ENCODE peak calls at places on chromosome 4, in ten cellular contexts. O is cardiac fibroblast, P is neural crest cell, N is Peyer's patch, G is B cell, C is endothelial cell, F is transverse colon, L is choroid plexus epithelial cell, U is GM23338, Q is left ventricle myocardium inferior. X is an unnamed sample.

GRCh38 chr4:82899339-82899738 is 1.2 kb upstream of the THAP9 start:
- DNase-seq in O (peak), P (no peak), N (no peak), G (no peak), C (no peak), F (no peak), L (peak), U (no peak), Q (no peak), X (no peak)

GRCh38 chr4:142155347-142155746 is 519.0 kb downstream of the IL15 start:
- DNase-seq in O (no peak), P (no peak), N (no peak), G (no peak), C (no peak), F (no peak), L (peak), U (no peak), Q (no peak), X (no peak)

GRCh38 chr4:148415500-148415899 is 26.7 kb downstream of the NR3C2 start:
- DNase-seq in O (peak), P (no peak), N (no peak), G (no peak), C (no peak), F (no peak), L (peak), U (no peak), Q (no peak), X (no peak)

GRCh38 chr4:76203541-76203940 is 10.1 kb downstream of the SCARB2 start:
- DNase-seq in O (no peak), P (no peak), N (no peak), G (no peak), C (no peak), F (no peak), L (no peak), U (no peak), Q (no peak), X (no peak)

GRCh38 chr4:165700855-165701254 is 172.2 kb upstream of the TLL1 start:
- DNase-seq in O (no peak), P (no peak), N (no peak), G (no peak), C (peak), F (no peak), L (peak), U (peak), Q (no peak), X (no peak)

GRCh38 chr4:108107729-108108382 is 60.9 kb downstream of the LEF1 start:
- DNase-seq in O (no peak), P (no peak), N (no peak), G (no peak), C (no peak), F (no peak), L (no peak), U (no peak), Q (no peak), X (no peak)

GRCh38 chr4:788636-789297 is 37.2 kb downstream of the CPLX1 start:
- DNase-seq in O (no peak), P (no peak), N (no peak), G (no peak), C (no peak), F (no peak), L (no peak), U (no peak), Q (no peak), X (no peak)

GRCh38 chr4:139764192-139764591 is 98.6 kb downstream of the MGST2 start:
- DNase-seq in O (no peak), P (no peak), N (no peak), G (no peak), C (no peak), F (no peak), L (no peak), U (no peak), Q (peak), X (no peak)

GRCh38 chr4:101667348-101667747 is 123.2 kb upstream of the BANK1 start:
- DNase-seq in O (no peak), P (no peak), N (no peak), G (no peak), C (no peak), F (no peak), L (no peak), U (no peak), Q (no peak), X (no peak)

GRCh38 chr4:46946914-46947313 is 37.9 kb upstream of the COX7B2 start:
- DNase-seq in O (peak), P (no peak), N (no peak), G (no peak), C (no peak), F (no peak), L (peak), U (no peak), Q (no peak), X (no peak)

GRCh38 chr4:11710484-11710883 is 281.8 kb upstream of the HS3ST1 start:
- DNase-seq in O (no peak), P (no peak), N (no peak), G (no peak), C (no peak), F (no peak), L (peak), U (no peak), Q (no peak), X (no peak)

DNA sequence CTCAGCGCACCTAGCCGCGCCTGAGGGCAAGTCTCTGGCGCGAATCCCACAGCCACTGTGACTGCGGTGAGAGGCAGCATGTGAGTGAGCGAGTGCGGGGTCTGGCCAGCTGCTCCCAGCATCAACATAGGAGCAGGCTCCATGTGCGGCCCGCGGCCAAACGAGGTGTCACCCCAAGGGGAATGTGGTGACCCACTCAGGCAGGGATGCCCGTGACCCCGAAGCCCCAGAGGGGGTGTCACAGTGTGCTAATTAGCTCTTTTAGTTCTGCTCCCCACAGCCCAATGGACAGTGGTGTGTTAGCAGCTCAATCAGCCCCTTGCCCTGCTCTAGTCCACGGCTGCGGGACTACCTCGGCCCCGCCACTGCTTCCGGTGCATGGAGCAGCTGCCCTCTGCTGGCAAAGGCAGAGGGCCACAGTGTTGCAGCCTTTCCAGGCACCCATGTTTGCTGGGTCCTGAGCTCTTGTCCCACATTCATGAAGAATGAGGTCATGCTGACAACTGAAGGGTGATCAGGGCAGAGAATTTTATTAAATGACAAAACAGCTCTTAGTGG is 61.4 kb downstream of the AGA start:
- DNase-seq in O (no peak), P (no peak), N (no peak), G (no peak), C (no peak), F (no peak), L (no peak), U (peak), Q (no peak), X (no peak)
- TF ChIP-seq CTCF in O (peak), P (no peak), N (no peak), G (no peak), C (no peak), F (no peak), L (peak), U (peak), Q (no peak), X (peak)

GRCh38 chr4:110344165-110344564 is 131.8 kb upstream of the ENPEP start:
- DNase-seq in O (peak), P (no peak), N (no peak), G (no peak), C (peak), F (peak), L (peak), U (peak), Q (no peak), X (no peak)
- TF ChIP-seq CTCF in O (no peak), P (peak), N (no peak), G (no peak), C (no peak), F (peak), L (peak), U (peak), Q (peak), X (peak)

DNA sequence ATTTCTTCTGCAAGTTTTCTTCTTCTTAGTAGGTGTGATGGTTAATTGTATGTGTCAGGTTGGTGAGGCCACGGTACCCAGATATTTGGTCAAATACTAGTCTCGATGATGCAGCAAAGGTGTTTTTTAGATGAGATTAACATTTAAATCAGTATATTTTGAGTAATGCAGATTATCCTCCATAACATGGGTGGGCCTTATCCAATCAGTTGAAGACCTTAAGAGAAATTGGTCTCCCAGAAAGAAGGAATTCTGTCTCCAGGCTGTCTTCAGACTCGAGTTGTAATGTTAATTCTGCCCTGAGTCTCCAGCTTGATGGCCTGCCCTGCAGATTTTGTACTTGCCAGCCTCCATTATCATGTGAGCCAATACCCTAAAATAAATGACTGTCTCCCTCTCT is 122.5 kb upstream of the TSPAN5 start:
- DNase-seq in O (no peak), P (no peak), N (no peak), G (no peak), C (no peak), F (no peak), L (no peak), U (no peak), Q (no peak), X (no peak)
- TF ChIP-seq CTCF in O (no peak), P (no peak), N (no peak), G (no peak), C (no peak), F (no peak), L (no peak), U (no peak), Q (no peak), X (no peak)

DNA sequence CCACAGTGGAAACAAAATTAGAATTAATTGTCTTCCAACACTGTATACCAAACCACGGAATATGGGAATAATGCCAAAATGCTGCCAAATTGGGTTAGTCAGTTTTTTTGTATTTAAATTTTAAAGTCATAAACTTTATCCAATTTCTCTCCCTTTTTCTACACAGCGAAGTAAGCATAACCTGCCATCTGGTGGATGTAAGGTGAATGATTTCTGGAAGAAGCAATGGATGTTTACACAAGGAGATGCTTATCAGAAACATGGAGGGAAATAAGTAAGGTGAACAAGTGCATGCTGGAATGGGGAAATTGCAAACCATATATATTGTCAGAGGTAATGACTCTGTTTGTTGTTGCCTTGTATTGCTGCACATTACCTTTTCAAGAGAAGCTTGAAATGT is 691.9 kb downstream of the TECRL start:
- DNase-seq in O (peak), P (no peak), N (no peak), G (no peak), C (no peak), F (no peak), L (peak), U (peak), Q (no peak), X (no peak)
- TF ChIP-seq CTCF in O (no peak), P (peak), N (no peak), G (no peak), C (peak), F (no peak), L (no peak), U (peak), Q (no peak), X (no peak)

DNA sequence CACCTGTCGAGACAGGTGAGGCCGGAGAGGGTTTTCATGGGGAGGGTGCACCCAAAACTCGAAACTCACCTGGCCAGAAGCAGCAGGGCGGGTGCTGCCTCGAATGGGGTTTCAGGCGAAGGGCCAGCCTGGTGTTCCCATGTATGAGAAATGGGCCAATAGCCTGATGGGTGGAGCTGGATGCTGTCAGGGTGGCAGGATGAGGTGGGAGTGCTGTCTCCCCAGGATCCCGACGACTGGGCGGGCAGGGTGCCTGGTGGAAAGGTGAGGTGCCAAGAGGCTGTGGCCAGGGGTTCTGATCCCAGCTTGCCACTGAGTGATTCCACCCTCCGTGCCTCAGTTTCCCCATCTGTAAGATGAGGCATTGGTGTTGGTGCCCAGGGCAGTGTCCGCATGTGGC is 16.8 kb upstream of the SH3TC1 start:
- DNase-seq in O (no peak), P (no peak), N (no peak), G (no peak), C (no peak), F (no peak), L (no peak), U (no peak), Q (no peak), X (no peak)
- TF ChIP-seq CTCF in O (no peak), P (no peak), N (no peak), G (no peak), C (no peak), F (no peak), L (no peak), U (no peak), Q (no peak), X (no peak)

X was measured in GM06990.